ENCODE peak calls at places on chromosomes 7 and 10, in seven cellular contexts. A, X, K, S, M, G and Y are unnamed samples.

GRCh38 chr7:17147409-17147808 is 151.0 kb upstream of the AHR start:
- DNase-seq in A (no peak), X (no peak), K (no peak), S (no peak), M (no peak), G (no peak), Y (no peak)

GRCh38 chr7:30136339-30136738 is 1.6 kb downstream of the MTURN start:
- DNase-seq in A (no peak), X (no peak), K (no peak), S (no peak), M (no peak), G (no peak), Y (no peak)

GRCh38 chr10:132065491-132066105 is at the start of gene JAKMIP3:
- DNase-seq in A (no peak), X (peak), K (no peak), S (no peak), M (no peak), G (no peak), Y (peak)

GRCh38 chr7:48089415-48089975 is 430 bp downstream of the UPP1 start:
- DNase-seq in A (no peak), X (no peak), K (no peak), S (peak), M (no peak), G (peak), Y (peak)

GRCh38 chr10:96073722-96074121 is 30.3 kb downstream of the CCNJ start:
- DNase-seq in A (no peak), X (no peak), K (no peak), S (no peak), M (no peak), G (no peak), Y (no peak)

GRCh38 chr7:158471716-158472115 is 115.9 kb downstream of the PTPRN2 start:
- DNase-seq in A (no peak), X (no peak), K (no peak), S (no peak), M (no peak), G (no peak), Y (no peak)

GRCh38 chr7:44962483-44963251 is 16.1 kb downstream of the MYO1G start:
- DNase-seq in A (no peak), X (peak), K (no peak), S (no peak), M (no peak), G (peak), Y (no peak)

GRCh38 chr10:112250555-112250954 is 32.6 kb upstream of the TECTB start:
- DNase-seq in A (no peak), X (no peak), K (no peak), S (no peak), M (no peak), G (no peak), Y (no peak)

GRCh38 chr10:27724287-27724686 is 21.3 kb downstream of the MKX start:
- DNase-seq in A (no peak), X (peak), K (no peak), S (no peak), M (no peak), G (no peak), Y (no peak)

GRCh38 chr7:68925241-68925640 is 673.0 kb upstream of the AUTS2 start:
- DNase-seq in A (no peak), X (no peak), K (no peak), S (no peak), M (no peak), G (no peak), Y (no peak)

GRCh38 chr10:113578766-113579165 is 25.9 kb downstream of the HABP2 start:
- DNase-seq in A (no peak), X (no peak), K (no peak), S (no peak), M (no peak), G (no peak), Y (no peak)

GRCh38 chr10:13567030-13567429 is 19.7 kb upstream of the PRPF18 start:
- DNase-seq in A (no peak), X (no peak), K (no peak), S (no peak), M (no peak), G (no peak), Y (no peak)

GRCh38 chr10:17682236-17682946 is 38.4 kb downstream of the STAM start:
- DNase-seq in A (no peak), X (no peak), K (no peak), S (no peak), M (no peak), G (no peak), Y (no peak)

GRCh38 chr10:126369125-126369708 is 19.1 kb downstream of the ADAM12 start:
- DNase-seq in A (no peak), X (no peak), K (no peak), S (no peak), M (no peak), G (no peak), Y (no peak)

GRCh38 chr7:74104702-74105101 is 21.1 kb downstream of the LIMK1 start:
- DNase-seq in A (no peak), X (peak), K (no peak), S (no peak), M (no peak), G (no peak), Y (no peak)